ENCODE peak calls at places on chromosomes 7 and 10, in nine cellular contexts. A is CD8-positive, alpha-beta T cell; L is brain microvascular endothelial cell; K is LHCN-M2; N is central memory CD4-positive, alpha-beta T cell; J is MV-4-11; D is A172; C is psoas muscle; T is heart right ventricle. S is an unnamed sample.

GRCh38 chr7:106717254-106717996 is 56.5 kb upstream of the CCDC71L start:
- DNase-seq in C (no peak), D (peak; percentile 14), K (peak; percentile 66), J (no peak), T (no peak), L (no peak), A (no peak), N (no peak), S (no peak)

GRCh38 chr10:85888004-85888403 is 478.6 kb downstream of the GRID1 start:
- DNase-seq in L (no peak), N (no peak), T (no peak), D (no peak), A (no peak), J (no peak), C (no peak), K (no peak), S (no peak)

GRCh38 chr10:94355841-94356240 is 6.9 kb downstream of the NOC3L start:
- DNase-seq in C (no peak), D (no peak), L (no peak), K (no peak), T (no peak), A (no peak), J (no peak), N (no peak), S (no peak)

GRCh38 chr7:21767300-21767900 is 178.3 kb downstream of the CDCA7L start:
- DNase-seq in N (no peak), K (peak; percentile 73), D (peak; percentile 93), A (no peak), J (peak; percentile 37), C (no peak), L (peak; percentile 70), T (peak; percentile 13), S (peak; percentile 75)

GRCh38 chr7:110591341-110591740 is 499.6 kb upstream of the LRRN3 start:
- DNase-seq in K (no peak), A (no peak), C (no peak), T (no peak), D (no peak), L (peak; percentile 41), N (no peak), J (no peak), S (no peak)

GRCh38 chr10:969473-970150 is 18.6 kb upstream of the GTPBP4 start:
- DNase-seq in K (no peak), C (no peak), J (no peak), T (no peak), D (no peak), N (no peak), L (no peak), A (no peak), S (no peak)

GRCh38 chr7:2736411-2736914 is 48.5 kb downstream of the AMZ1 start:
- DNase-seq in L (no peak), D (no peak), T (no peak), C (peak; percentile 34), K (no peak), N (no peak), J (no peak), A (no peak), S (no peak)

GRCh38 chr10:88642991-88643390 is 21.3 kb upstream of the LIPF start:
- DNase-seq in T (no peak), A (no peak), K (peak; percentile 39), N (no peak), C (no peak), J (peak; percentile 73), L (peak; percentile 14), D (no peak), S (no peak)

GRCh38 chr7:142439739-142440138 is 181.9 kb upstream of the PRSS58 start:
- DNase-seq in N (no peak), D (no peak), K (no peak), L (no peak), T (no peak), C (no peak), J (peak; percentile 58), A (no peak), S (no peak)

GRCh38 chr10:127047878-127048238 is 142.6 kb downstream of the DOCK1 start:
- DNase-seq in J (no peak), K (no peak), C (no peak), D (no peak), N (no peak), A (no peak), L (no peak), T (no peak), S (no peak)

GRCh38 chr10:34580643-34581042 is 234.5 kb downstream of the PARD3 start:
- DNase-seq in T (no peak), J (no peak), L (peak; percentile 52), A (no peak), C (no peak), K (peak; percentile 93), D (peak; percentile 75), N (no peak), S (peak; percentile 11)

GRCh38 chr10:54843085-54843646 is 42.1 kb upstream of the PCDH15 start:
- DNase-seq in T (no peak), C (no peak), A (no peak), L (no peak), J (no peak), N (no peak), K (no peak), D (no peak), S (no peak)

GRCh38 chr10:34664706-34665105 is 150.4 kb downstream of the PARD3 start:
- DNase-seq in N (no peak), L (no peak), D (no peak), J (no peak), T (no peak), C (no peak), A (no peak), K (no peak), S (no peak)

GRCh38 chr7:137628211-137628610 is 218.6 kb downstream of the DGKI start:
- DNase-seq in A (no peak), T (no peak), K (no peak), N (no peak), D (no peak), L (no peak), J (no peak), C (no peak), S (no peak)

GRCh38 chr7:105199372-105199771 is 185.4 kb downstream of the KMT2E start:
- DNase-seq in C (no peak), N (no peak), T (no peak), D (peak; percentile 18), A (no peak), J (no peak), K (no peak), L (no peak), S (no peak)

GRCh38 chr10:128930422-128930821 is 536.6 kb upstream of the MGMT start:
- DNase-seq in J (no peak), A (no peak), D (no peak), C (no peak), N (no peak), K (no peak), L (no peak), T (no peak), S (no peak)

GRCh38 chr10:117382831-117383230 is 7.6 kb upstream of the PDZD8 start:
- DNase-seq in A (no peak), D (no peak), J (no peak), L (no peak), K (no peak), C (no peak), T (no peak), N (no peak), S (no peak)

GRCh38 chr7:116697761-116698160 is 25.8 kb downstream of the MET start:
- DNase-seq in N (no peak), J (no peak), C (no peak), D (no peak), A (no peak), K (no peak), T (no peak), L (no peak), S (no peak)

GRCh38 chr7:46751471-46751870 is 830.4 kb upstream of the IGFBP3 start:
- DNase-seq in N (no peak), T (no peak), L (no peak), A (no peak), J (no peak), C (no peak), K (no peak), D (no peak), S (no peak)

GRCh38 chr10:123194056-123194455 is 39.9 kb downstream of the BUB3 start:
- DNase-seq in T (no peak), K (no peak), L (no peak), D (no peak), J (no peak), N (no peak), C (no peak), A (no peak), S (no peak)

GRCh38 chr7:2264158-2264557 is 22.1 kb downstream of the NUDT1 start:
- DNase-seq in N (no peak), C (no peak), D (no peak), L (no peak), K (no peak), T (no peak), A (no peak), J (no peak), S (no peak)